ENCODE peak calls at places on chromosomes 1 and 21, in ten cellular contexts. One of them, this sample, is unnamed.

GRCh38 chr1:64686828-64687724 is 57.8 kb upstream of the RAVER2 start:
- DNase-seq in nephron progenitor cell: peak; percentile 18
- DNase-seq in psoas muscle: no peak
- DNase-seq in body of pancreas: peak; percentile 49
- DNase-seq in RWPE1: peak; percentile 65
- DNase-seq in SK-N-SH: peak; percentile 49
- DNase-seq in IMR-90: peak; percentile 65
- DNase-seq in astrocyte of the spinal cord: peak; percentile 71
- DNase-seq in GM12865: peak; percentile 47
- DNase-seq in neural crest cell: peak; percentile 9
- DNase-seq in this sample: no peak

GRCh38 chr1:11453742-11454442 is 25.1 kb upstream of the DISP3 start:
- DNase-seq in nephron progenitor cell: no peak
- DNase-seq in psoas muscle: no peak
- DNase-seq in body of pancreas: no peak
- DNase-seq in RWPE1: no peak
- DNase-seq in SK-N-SH: peak; percentile 80
- DNase-seq in IMR-90: no peak
- DNase-seq in astrocyte of the spinal cord: no peak
- DNase-seq in GM12865: no peak
- DNase-seq in neural crest cell: no peak
- DNase-seq in this sample: no peak

GRCh38 chr1:111707906-111708305 is 31.3 kb downstream of the INKA2 start:
- DNase-seq in nephron progenitor cell: no peak
- DNase-seq in psoas muscle: no peak
- DNase-seq in body of pancreas: no peak
- DNase-seq in RWPE1: no peak
- DNase-seq in SK-N-SH: no peak
- DNase-seq in IMR-90: peak; percentile 51
- DNase-seq in astrocyte of the spinal cord: peak; percentile 12
- DNase-seq in GM12865: no peak
- DNase-seq in neural crest cell: no peak
- DNase-seq in this sample: no peak

GRCh38 chr1:172851871-172852270 is 193.0 kb downstream of the FASLG start:
- DNase-seq in nephron progenitor cell: no peak
- DNase-seq in psoas muscle: no peak
- DNase-seq in body of pancreas: no peak
- DNase-seq in RWPE1: no peak
- DNase-seq in SK-N-SH: no peak
- DNase-seq in IMR-90: no peak
- DNase-seq in astrocyte of the spinal cord: no peak
- DNase-seq in GM12865: no peak
- DNase-seq in neural crest cell: no peak
- DNase-seq in this sample: no peak

GRCh38 chr1:10782491-10783244 is 13.8 kb downstream of the CASZ1 start:
- DNase-seq in nephron progenitor cell: no peak
- DNase-seq in psoas muscle: no peak
- DNase-seq in body of pancreas: no peak
- DNase-seq in RWPE1: no peak
- DNase-seq in SK-N-SH: no peak
- DNase-seq in IMR-90: no peak
- DNase-seq in astrocyte of the spinal cord: no peak
- DNase-seq in GM12865: no peak
- DNase-seq in neural crest cell: no peak
- DNase-seq in this sample: no peak

GRCh38 chr1:232430467-232430866 is 199.5 kb downstream of the SIPA1L2 start:
- DNase-seq in nephron progenitor cell: no peak
- DNase-seq in psoas muscle: no peak
- DNase-seq in body of pancreas: no peak
- DNase-seq in RWPE1: no peak
- DNase-seq in SK-N-SH: peak; percentile 54
- DNase-seq in IMR-90: no peak
- DNase-seq in astrocyte of the spinal cord: no peak
- DNase-seq in GM12865: no peak
- DNase-seq in neural crest cell: no peak
- DNase-seq in this sample: no peak

GRCh38 chr21:45179568-45180288 is 105.3 kb downstream of the ADARB1 start:
- DNase-seq in nephron progenitor cell: no peak
- DNase-seq in psoas muscle: no peak
- DNase-seq in body of pancreas: no peak
- DNase-seq in RWPE1: no peak
- DNase-seq in SK-N-SH: no peak
- DNase-seq in IMR-90: no peak
- DNase-seq in astrocyte of the spinal cord: no peak
- DNase-seq in GM12865: no peak
- DNase-seq in neural crest cell: no peak
- DNase-seq in this sample: no peak

GRCh38 chr1:1306070-1306660 is 1.6 kb downstream of the ACAP3 start:
- DNase-seq in nephron progenitor cell: no peak
- DNase-seq in psoas muscle: no peak
- DNase-seq in body of pancreas: no peak
- DNase-seq in RWPE1: no peak
- DNase-seq in SK-N-SH: peak; percentile 52
- DNase-seq in IMR-90: peak; percentile 27
- DNase-seq in astrocyte of the spinal cord: no peak
- DNase-seq in GM12865: peak; percentile 45
- DNase-seq in neural crest cell: no peak
- DNase-seq in this sample: no peak

GRCh38 chr1:151166506-151166956 is 587 bp downstream of the SCNM1 start:
- DNase-seq in nephron progenitor cell: peak; percentile 24
- DNase-seq in psoas muscle: no peak
- DNase-seq in body of pancreas: no peak
- DNase-seq in RWPE1: peak; percentile 61
- DNase-seq in SK-N-SH: peak; percentile 47
- DNase-seq in IMR-90: peak; percentile 73
- DNase-seq in astrocyte of the spinal cord: peak; percentile 69
- DNase-seq in GM12865: peak; percentile 40
- DNase-seq in neural crest cell: no peak
- DNase-seq in this sample: no peak

GRCh38 chr1:151164732-151165280 is 896 bp downstream of the LYSMD1 start:
- DNase-seq in nephron progenitor cell: no peak
- DNase-seq in psoas muscle: no peak
- DNase-seq in body of pancreas: no peak
- DNase-seq in RWPE1: no peak
- DNase-seq in SK-N-SH: no peak
- DNase-seq in IMR-90: peak; percentile 9
- DNase-seq in astrocyte of the spinal cord: no peak
- DNase-seq in GM12865: no peak
- DNase-seq in neural crest cell: no peak
- DNase-seq in this sample: peak; percentile 61

GRCh38 chr1:151165281-151165737 is 393 bp downstream of the LYSMD1 start:
- DNase-seq in nephron progenitor cell: peak; percentile 57
- DNase-seq in psoas muscle: peak; percentile 79
- DNase-seq in body of pancreas: no peak
- DNase-seq in RWPE1: peak; percentile 51
- DNase-seq in SK-N-SH: peak; percentile 67
- DNase-seq in IMR-90: peak; percentile 49
- DNase-seq in astrocyte of the spinal cord: peak; percentile 45
- DNase-seq in GM12865: peak; percentile 32
- DNase-seq in neural crest cell: peak; percentile 35
- DNase-seq in this sample: peak; percentile 70

GRCh38 chr1:151167116-151167515 is 1.2 kb downstream of the SCNM1 start:
- DNase-seq in nephron progenitor cell: no peak
- DNase-seq in psoas muscle: no peak
- DNase-seq in body of pancreas: no peak
- DNase-seq in RWPE1: no peak
- DNase-seq in SK-N-SH: no peak
- DNase-seq in IMR-90: no peak
- DNase-seq in astrocyte of the spinal cord: no peak
- DNase-seq in GM12865: no peak
- DNase-seq in neural crest cell: no peak
- DNase-seq in this sample: no peak

GRCh38 chr1:151165738-151166505 is at the start of the genes LYSMD1 and SCNM1:
- DNase-seq in nephron progenitor cell: peak; percentile 87
- DNase-seq in psoas muscle: peak; percentile 98
- DNase-seq in body of pancreas: peak; percentile 96
- DNase-seq in RWPE1: peak; percentile 96
- DNase-seq in SK-N-SH: peak; percentile 88
- DNase-seq in IMR-90: peak; percentile 99
- DNase-seq in astrocyte of the spinal cord: peak; percentile 99
- DNase-seq in GM12865: peak; percentile 99
- DNase-seq in neural crest cell: peak; percentile 92
- DNase-seq in this sample: peak; percentile 96
- TF ChIP-seq CTCF in nephron progenitor cell: no peak
- TF ChIP-seq CTCF in psoas muscle: no peak
- TF ChIP-seq CTCF in body of pancreas: peak; percentile 35
- TF ChIP-seq CTCF in RWPE1: no peak
- TF ChIP-seq CTCF in SK-N-SH: no peak
- TF ChIP-seq CTCF in IMR-90: peak; percentile 5
- TF ChIP-seq CTCF in astrocyte of the spinal cord: no peak
- TF ChIP-seq CTCF in GM12865: no peak
- TF ChIP-seq CTCF in neural crest cell: no peak
- TF ChIP-seq CTCF in this sample: no peak

GRCh38 chr1:58839147-58839795 is 55.4 kb upstream of the JUN start:
- DNase-seq in nephron progenitor cell: no peak
- DNase-seq in psoas muscle: no peak
- DNase-seq in body of pancreas: no peak
- DNase-seq in RWPE1: no peak
- DNase-seq in SK-N-SH: no peak
- DNase-seq in IMR-90: no peak
- DNase-seq in astrocyte of the spinal cord: no peak
- DNase-seq in GM12865: no peak
- DNase-seq in neural crest cell: no peak
- DNase-seq in this sample: no peak

GRCh38 chr1:58839871-58840835 is 56.3 kb upstream of the JUN start:
- DNase-seq in nephron progenitor cell: no peak
- DNase-seq in psoas muscle: no peak
- DNase-seq in body of pancreas: no peak
- DNase-seq in RWPE1: peak; percentile 17
- DNase-seq in SK-N-SH: no peak
- DNase-seq in IMR-90: peak; percentile 56
- DNase-seq in astrocyte of the spinal cord: no peak
- DNase-seq in GM12865: no peak
- DNase-seq in neural crest cell: no peak
- DNase-seq in this sample: no peak

GRCh38 chr1:58842941-58843340 is 59.1 kb upstream of the JUN start:
- DNase-seq in nephron progenitor cell: no peak
- DNase-seq in psoas muscle: no peak
- DNase-seq in body of pancreas: no peak
- DNase-seq in RWPE1: no peak
- DNase-seq in SK-N-SH: no peak
- DNase-seq in IMR-90: no peak
- DNase-seq in astrocyte of the spinal cord: no peak
- DNase-seq in GM12865: no peak
- DNase-seq in neural crest cell: no peak
- DNase-seq in this sample: no peak

GRCh38 chr1:58844176-58844575 is 60.3 kb upstream of the JUN start:
- DNase-seq in nephron progenitor cell: no peak
- DNase-seq in psoas muscle: no peak
- DNase-seq in body of pancreas: no peak
- DNase-seq in RWPE1: no peak
- DNase-seq in SK-N-SH: no peak
- DNase-seq in IMR-90: peak; percentile 75
- DNase-seq in astrocyte of the spinal cord: peak; percentile 25
- DNase-seq in GM12865: no peak
- DNase-seq in neural crest cell: no peak
- DNase-seq in this sample: no peak

DNA sequence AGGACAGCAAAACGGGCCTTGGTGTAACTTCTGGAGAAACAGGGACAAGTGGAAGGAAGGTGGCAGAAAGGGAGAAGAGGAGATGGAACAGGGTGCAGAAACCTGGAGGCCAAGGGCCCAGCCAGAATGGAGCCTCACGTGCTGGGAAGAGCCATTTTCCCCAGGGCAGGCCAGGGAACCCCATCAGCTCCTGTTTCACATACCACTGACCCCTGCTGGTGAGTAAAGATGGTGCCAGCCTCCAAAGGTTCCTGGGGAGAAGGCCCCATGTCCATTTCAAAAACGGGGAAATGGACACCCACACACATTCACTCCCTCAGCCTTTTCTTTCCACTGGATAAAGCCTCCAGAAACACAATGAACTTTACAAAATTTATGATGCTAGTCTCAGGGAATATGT is 57.6 kb upstream of the JUN start:
- DNase-seq in nephron progenitor cell: no peak
- DNase-seq in psoas muscle: no peak
- DNase-seq in body of pancreas: no peak
- DNase-seq in RWPE1: no peak
- DNase-seq in SK-N-SH: no peak
- DNase-seq in IMR-90: no peak
- DNase-seq in astrocyte of the spinal cord: no peak
- DNase-seq in GM12865: peak; percentile 52
- DNase-seq in neural crest cell: no peak
- DNase-seq in this sample: no peak
- TF ChIP-seq CTCF in nephron progenitor cell: no peak
- TF ChIP-seq CTCF in psoas muscle: peak; percentile 19
- TF ChIP-seq CTCF in body of pancreas: peak; percentile 23
- TF ChIP-seq CTCF in RWPE1: no peak
- TF ChIP-seq CTCF in SK-N-SH: peak; percentile 50
- TF ChIP-seq CTCF in IMR-90: peak; percentile 16
- TF ChIP-seq CTCF in astrocyte of the spinal cord: peak; percentile 29
- TF ChIP-seq CTCF in GM12865: peak; percentile 53
- TF ChIP-seq CTCF in neural crest cell: peak; percentile 44
- TF ChIP-seq CTCF in this sample: no peak

DNA sequence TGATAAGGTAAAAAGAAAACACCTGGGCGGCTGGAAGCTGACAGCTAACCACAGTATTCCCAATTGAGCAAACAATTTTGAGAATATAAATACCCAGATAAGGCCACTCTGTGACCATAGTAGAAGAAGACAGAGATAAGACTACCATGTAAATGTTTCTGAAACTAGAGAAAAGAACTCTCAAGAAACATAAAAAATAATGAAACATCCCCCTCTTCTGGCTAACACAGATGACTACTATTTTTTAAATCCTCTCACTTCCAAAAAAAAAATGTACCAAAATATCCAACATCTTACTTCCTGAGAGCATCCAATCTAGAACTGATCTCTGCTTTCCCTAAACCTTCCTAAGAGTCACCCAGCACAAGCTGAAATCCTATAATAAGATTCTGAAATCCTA is 125.9 kb downstream of the HFM1 start:
- DNase-seq in nephron progenitor cell: no peak
- DNase-seq in psoas muscle: no peak
- DNase-seq in body of pancreas: no peak
- DNase-seq in RWPE1: no peak
- DNase-seq in SK-N-SH: peak; percentile 6
- DNase-seq in IMR-90: peak; percentile 28
- DNase-seq in astrocyte of the spinal cord: peak; percentile 21
- DNase-seq in GM12865: peak; percentile 5
- DNase-seq in neural crest cell: no peak
- DNase-seq in this sample: no peak
- TF ChIP-seq CTCF in nephron progenitor cell: peak; percentile 34
- TF ChIP-seq CTCF in psoas muscle: no peak
- TF ChIP-seq CTCF in body of pancreas: no peak
- TF ChIP-seq CTCF in RWPE1: peak; percentile 6
- TF ChIP-seq CTCF in SK-N-SH: peak; percentile 55
- TF ChIP-seq CTCF in IMR-90: peak; percentile 41
- TF ChIP-seq CTCF in astrocyte of the spinal cord: peak; percentile 8
- TF ChIP-seq CTCF in GM12865: no peak
- TF ChIP-seq CTCF in neural crest cell: peak; percentile 72
- TF ChIP-seq CTCF in this sample: no peak

DNA sequence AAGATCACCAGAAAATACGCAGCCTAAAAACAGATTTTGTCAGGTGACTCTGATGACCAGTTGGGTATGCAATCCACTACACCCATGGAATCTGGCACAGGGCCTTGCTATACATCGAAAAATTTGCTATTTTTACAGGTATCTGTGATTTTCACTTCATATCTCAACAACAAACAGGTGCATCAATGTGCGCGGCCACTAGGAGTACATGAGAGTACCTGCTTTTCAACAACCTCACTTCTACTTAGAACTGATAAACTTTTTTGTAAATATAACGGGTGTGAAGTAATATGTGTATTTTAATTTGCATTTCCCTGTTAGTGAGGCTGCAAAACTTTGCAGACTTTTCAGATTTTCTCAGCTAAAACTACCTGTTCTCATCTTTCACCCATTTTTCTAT is 80.8 kb downstream of the SLC45A1 start:
- DNase-seq in nephron progenitor cell: no peak
- DNase-seq in psoas muscle: no peak
- DNase-seq in body of pancreas: no peak
- DNase-seq in RWPE1: no peak
- DNase-seq in SK-N-SH: no peak
- DNase-seq in IMR-90: no peak
- DNase-seq in astrocyte of the spinal cord: no peak
- DNase-seq in GM12865: peak; percentile 17
- DNase-seq in neural crest cell: no peak
- DNase-seq in this sample: no peak
- TF ChIP-seq CTCF in nephron progenitor cell: no peak
- TF ChIP-seq CTCF in psoas muscle: no peak
- TF ChIP-seq CTCF in body of pancreas: peak; percentile 10
- TF ChIP-seq CTCF in RWPE1: no peak
- TF ChIP-seq CTCF in SK-N-SH: peak; percentile 25
- TF ChIP-seq CTCF in IMR-90: no peak
- TF ChIP-seq CTCF in astrocyte of the spinal cord: no peak
- TF ChIP-seq CTCF in GM12865: no peak
- TF ChIP-seq CTCF in neural crest cell: peak; percentile 44
- TF ChIP-seq CTCF in this sample: no peak

This sample was measured in ovary.